ENCODE peak calls at places on chromosomes 5 and 9, in five cellular contexts. T, D, K, B and F are unnamed samples.

GRCh38 chr5:36070687-36071571 is 4.2 kb upstream of the UGT3A2 start:
- DNase-seq in K (no peak), B (no peak), D (no peak), T (peak; percentile 15), F (peak; percentile 7)

GRCh38 chr9:15221746-15222145 is 85.3 kb downstream of the TTC39B start:
- DNase-seq in B (no peak), T (peak; percentile 69), K (no peak), D (no peak), F (no peak)

GRCh38 chr5:411728-412127 is 31.2 kb upstream of the EXOC3 start:
- DNase-seq in T (no peak), K (no peak), D (no peak), B (no peak), F (no peak)

GRCh38 chr5:61919920-61920319 is 386.1 kb upstream of the KIF2A start:
- DNase-seq in K (no peak), D (no peak), T (no peak), B (no peak), F (no peak)

GRCh38 chr5:36369092-36369737 is 67.5 kb upstream of the RANBP3L start:
- DNase-seq in B (no peak), K (no peak), T (peak; percentile 48), D (no peak), F (no peak)

GRCh38 chr5:141192110-141192725 is at the start of gene PCDHB10:
- DNase-seq in K (no peak), T (peak; percentile 54), D (no peak), B (peak; percentile 51), F (no peak)

GRCh38 chr9:20662156-20662555 is 21.9 kb upstream of the FOCAD start:
- DNase-seq in T (no peak), K (no peak), D (no peak), B (no peak), F (no peak)

GRCh38 chr9:115972802-115973201 is 180.8 kb upstream of the PAPPA start:
- DNase-seq in K (no peak), B (no peak), T (no peak), D (no peak), F (no peak)

GRCh38 chr5:38636626-38637025 is 80.2 kb upstream of the LIFR start:
- DNase-seq in D (no peak), B (no peak), K (no peak), T (no peak), F (peak; percentile 70)

GRCh38 chr9:110152704-110153374 is 55.1 kb downstream of the C9orf152 start:
- DNase-seq in T (peak; percentile 66), D (no peak), K (no peak), B (peak; percentile 74), F (no peak)

GRCh38 chr9:36401179-36401740 is 1.2 kb upstream of the RNF38 start:
- DNase-seq in T (peak; percentile 90), B (peak; percentile 84), D (no peak), K (peak; percentile 79), F (no peak)

GRCh38 chr5:148697177-148697820 is 43.0 kb upstream of the HTR4 start:
- DNase-seq in B (no peak), K (no peak), T (peak; percentile 88), D (no peak), F (no peak)

GRCh38 chr9:92059669-92060068 is 55.5 kb downstream of the SPTLC1 start:
- DNase-seq in B (no peak), T (no peak), D (no peak), K (peak; percentile 18), F (no peak)

GRCh38 chr5:88732862-88733261 is 150.1 kb downstream of the MEF2C start:
- DNase-seq in K (no peak), T (no peak), D (no peak), B (no peak), F (no peak)

GRCh38 chr5:81838307-81838906 is 87.5 kb upstream of the SSBP2 start:
- DNase-seq in K (peak; percentile 26), B (peak; percentile 37), T (peak; percentile 64), D (no peak), F (peak; percentile 19)

GRCh38 chr5:122267195-122267594 is 44.8 kb upstream of the SNCAIP start:
- DNase-seq in T (no peak), D (no peak), K (no peak), B (no peak), F (no peak)

GRCh38 chr9:128068656-128069221 is 707 bp downstream of the SLC25A25 start:
- DNase-seq in T (peak; percentile 53), B (no peak), K (no peak), D (peak; percentile 38), F (peak; percentile 40)

GRCh38 chr9:112757300-112757883 is 6.8 kb downstream of the SNX30 start:
- DNase-seq in K (no peak), T (peak; percentile 71), D (no peak), B (no peak), F (no peak)

GRCh38 chr9:26983340-26983739 is 22.1 kb downstream of the LRRC19 start:
- DNase-seq in T (no peak), B (no peak), K (no peak), D (no peak), F (no peak)

GRCh38 chr5:170565077-170565476 is 61.3 kb downstream of the KCNIP1 start:
- DNase-seq in K (no peak), T (no peak), D (no peak), B (no peak), F (no peak)
- H3K4me1 ChIP-seq in K (no peaks in the 10 kb centered on the region), T (no peaks in the 10 kb centered on the region), D (no peaks in the 10 kb centered on the region), B (no peaks in the 10 kb centered on the region), F (no peaks in the 10 kb centered on the region)

GRCh38 chr5:57417981-57418380 is 64.6 kb downstream of the ACTBL2 start:
- DNase-seq in B (no peak), T (no peak), D (no peak), K (no peak), F (no peak)

GRCh38 chr5:57417320-57417719 is 65.3 kb downstream of the ACTBL2 start:
- DNase-seq in T (no peak), D (no peak), B (no peak), K (no peak), F (no peak)

GRCh38 chr5:57420821-57421220 is 61.8 kb downstream of the ACTBL2 start:
- DNase-seq in B (no peak), D (no peak), T (peak; percentile 21), K (no peak), F (no peak)

GRCh38 chr5:57422341-57422740 is 60.3 kb downstream of the ACTBL2 start:
- DNase-seq in K (no peak), T (no peak), B (no peak), D (no peak), F (no peak)

GRCh38 chr5:57422993-57423392 is 59.6 kb downstream of the ACTBL2 start:
- DNase-seq in D (peak; percentile 82), B (no peak), K (no peak), T (no peak), F (no peak)
- H3K4me1 ChIP-seq in D (no peaks in the 10 kb centered on the region), B (no peaks in the 10 kb centered on the region), K (no peaks in the 10 kb centered on the region), T (no peaks in the 10 kb centered on the region), F (no peaks in the 10 kb centered on the region)

DNA sequence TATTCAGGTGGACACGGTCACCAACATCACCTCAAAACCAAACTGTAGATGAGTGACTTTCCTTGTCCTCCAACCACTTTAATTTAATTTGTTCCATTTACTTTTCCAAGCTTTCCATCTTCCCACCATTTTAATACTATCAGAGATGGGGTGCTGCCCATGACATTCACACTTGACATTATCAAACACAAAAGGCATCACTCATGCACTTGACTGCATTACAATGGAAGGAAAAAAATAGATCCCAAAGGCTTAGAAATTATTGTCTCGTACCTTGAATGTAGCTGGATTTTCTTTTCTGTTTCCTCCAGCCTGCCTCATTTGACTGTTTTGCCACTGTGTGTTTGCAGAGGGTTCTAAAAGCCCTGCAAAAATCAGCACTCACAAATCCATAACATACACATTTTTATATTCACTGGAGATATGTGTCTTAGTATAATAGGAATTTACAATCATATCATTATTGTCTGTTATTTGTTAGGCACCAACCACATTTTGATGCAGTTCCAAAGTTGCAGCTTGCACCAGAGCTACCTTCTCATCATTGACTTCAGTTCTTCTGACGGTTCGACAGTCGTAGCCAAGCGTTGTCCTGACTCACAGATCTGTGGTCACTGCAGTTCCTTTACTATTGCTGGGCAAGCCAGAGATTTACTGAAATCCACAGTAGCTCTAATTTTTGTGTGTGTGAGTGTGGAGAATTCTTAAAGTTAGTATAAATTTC is 712.3 kb upstream of the WWC1 start:
- DNase-seq in B (no peak), K (no peak), T (peak; percentile 89), D (no peak), F (no peak)
- H3K4me1 ChIP-seq in B (no peaks in the 10 kb centered on the region), K (no peaks in the 10 kb centered on the region), T (peaks cover 38% of the 10 kb centered on the region), D (no peaks in the 10 kb centered on the region), F (no peaks in the 10 kb centered on the region)

GRCh38 chr5:150653762-150654158 is 7.3 kb upstream of the MYOZ3 start:
- DNase-seq in T (peak; percentile 24), K (no peak), B (no peak), D (no peak), F (no peak)

GRCh38 chr5:150656191-150657132 is 4.6 kb upstream of the MYOZ3 start:
- DNase-seq in B (peak; percentile 85), T (peak; percentile 73), D (peak; percentile 87), K (peak; percentile 82), F (peak; percentile 73)

GRCh38 chr5:150653145-150653761 is 7.8 kb upstream of the MYOZ3 start:
- DNase-seq in K (no peak), T (peak; percentile 57), B (no peak), D (no peak), F (no peak)

GRCh38 chr5:150654181-150654580 is 6.9 kb upstream of the MYOZ3 start:
- DNase-seq in T (no peak), B (no peak), D (no peak), K (no peak), F (no peak)

GRCh38 chr5:150655221-150655620 is 5.8 kb upstream of the MYOZ3 start:
- DNase-seq in T (no peak), D (no peak), K (no peak), B (no peak), F (no peak)
- H3K4me1 ChIP-seq in T (peaks cover 13% of the 10 kb centered on the region), D (peaks cover 38% of the 10 kb centered on the region), K (no peaks in the 10 kb centered on the region), B (peaks cover 12% of the 10 kb centered on the region), F (peaks cover 21% of the 10 kb centered on the region)

GRCh38 chr9:69184266-69184665 is 10.2 kb downstream of the TJP2 start:
- DNase-seq in D (no peak), K (no peak), T (no peak), B (no peak), F (no peak)
- H3K4me1 ChIP-seq in D (peaks cover 15% of the 10 kb centered on the region), K (no peaks in the 10 kb centered on the region), T (peaks cover 34% of the 10 kb centered on the region), B (peaks cover 63% of the 10 kb centered on the region), F (peaks cover 54% of the 10 kb centered on the region)

DNA sequence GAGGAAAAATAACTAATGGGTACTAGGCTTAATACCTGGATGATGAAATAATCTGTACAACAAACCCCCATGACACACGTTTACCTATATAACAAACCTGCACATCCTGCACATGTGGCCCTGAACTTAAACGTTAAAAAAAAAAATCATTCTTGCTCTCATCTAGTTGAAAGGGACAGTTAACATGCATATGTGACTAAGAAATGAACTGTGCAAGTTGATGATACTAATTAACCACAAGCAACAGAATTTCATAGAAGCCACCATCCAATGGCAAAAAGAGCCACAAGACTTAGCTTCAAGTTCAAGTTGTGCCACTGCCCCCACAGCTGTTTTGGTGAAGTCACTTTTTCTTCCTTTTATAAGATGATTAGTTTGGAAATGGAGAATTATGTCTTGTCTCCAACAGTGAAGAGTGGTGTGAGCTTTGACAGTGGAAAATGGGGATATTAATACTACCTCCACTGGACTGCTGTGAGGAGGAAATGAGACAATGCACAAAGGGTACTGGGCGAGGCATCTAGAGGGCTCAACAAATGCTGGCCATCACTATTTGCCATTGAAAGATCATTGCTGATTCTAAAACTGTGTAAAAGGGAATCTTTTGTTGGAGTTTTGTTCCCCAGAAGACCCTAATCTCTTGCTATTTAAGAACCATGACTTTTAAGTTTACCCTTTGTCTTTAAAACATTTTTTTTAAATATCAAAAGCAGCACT is 202.1 kb downstream of the EBF1 start:
- DNase-seq in D (no peak), T (no peak), B (no peak), K (no peak), F (no peak)
- H3K4me1 ChIP-seq in D (no peaks in the 10 kb centered on the region), T (peaks cover 8% of the 10 kb centered on the region), B (no peaks in the 10 kb centered on the region), K (no peaks in the 10 kb centered on the region), F (no peaks in the 10 kb centered on the region)

GRCh38 chr9:89810434-89810833 is 205.6 kb downstream of the GADD45G start:
- DNase-seq in B (no peak), T (no peak), D (no peak), K (no peak), F (peak; percentile 49)
- H3K4me1 ChIP-seq in B (no peaks in the 10 kb centered on the region), T (peaks cover 7% of the 10 kb centered on the region), D (no peaks in the 10 kb centered on the region), K (no peaks in the 10 kb centered on the region), F (peaks cover 7% of the 10 kb centered on the region)